ENCODE peak calls at places on chromosomes 5 and 9, in seven cellular contexts. One of them, this sample, is unnamed.

GRCh38 chr9:78103971-78104433 is 72.4 kb upstream of the GNAQ start:
- DNase-seq in OCI-LY7: no peak
- DNase-seq in A549: no peak
- DNase-seq in brain microvascular endothelial cell: no peak
- DNase-seq in GM12878: no peak
- DNase-seq in left lung: no peak
- DNase-seq in SK-N-SH: no peak
- DNase-seq in this sample: peak; percentile 38

GRCh38 chr9:108618906-108619550 is 236.8 kb downstream of the ACTL7B start:
- DNase-seq in OCI-LY7: no peak
- DNase-seq in GM12878: no peak
- DNase-seq in SK-N-SH: no peak
- DNase-seq in A549: no peak
- DNase-seq in brain microvascular endothelial cell: peak; percentile 30
- DNase-seq in left lung: no peak
- DNase-seq in this sample: no peak

GRCh38 chr5:58965677-58966414 is 383.0 kb downstream of the RAB3C start:
- DNase-seq in OCI-LY7: no peak
- DNase-seq in left lung: peak; percentile 30
- DNase-seq in GM12878: no peak
- DNase-seq in A549: no peak
- DNase-seq in SK-N-SH: no peak
- DNase-seq in brain microvascular endothelial cell: no peak
- DNase-seq in this sample: no peak

GRCh38 chr9:113646946-113647914 is 183.7 kb downstream of the RGS3 start:
- DNase-seq in GM12878: no peak
- DNase-seq in OCI-LY7: no peak
- DNase-seq in SK-N-SH: no peak
- DNase-seq in brain microvascular endothelial cell: no peak
- DNase-seq in A549: no peak
- DNase-seq in left lung: no peak
- DNase-seq in this sample: no peak

GRCh38 chr9:6096821-6097220 is 81.4 kb upstream of the RANBP6 start:
- DNase-seq in left lung: no peak
- DNase-seq in brain microvascular endothelial cell: peak; percentile 16
- DNase-seq in OCI-LY7: no peak
- DNase-seq in A549: peak; percentile 26
- DNase-seq in SK-N-SH: no peak
- DNase-seq in GM12878: no peak
- DNase-seq in this sample: no peak

GRCh38 chr9:122382901-122383850 is 12.4 kb downstream of the PTGS1 start:
- DNase-seq in left lung: no peak
- DNase-seq in A549: no peak
- DNase-seq in brain microvascular endothelial cell: no peak
- DNase-seq in GM12878: no peak
- DNase-seq in SK-N-SH: no peak
- DNase-seq in OCI-LY7: no peak
- DNase-seq in this sample: no peak

GRCh38 chr9:78167356-78167755 is 68.5 kb upstream of the CEP78 start:
- DNase-seq in left lung: no peak
- DNase-seq in SK-N-SH: no peak
- DNase-seq in A549: peak; percentile 10
- DNase-seq in OCI-LY7: no peak
- DNase-seq in brain microvascular endothelial cell: no peak
- DNase-seq in GM12878: no peak
- DNase-seq in this sample: no peak

GRCh38 chr5:172356527-172356926 is 73.0 kb upstream of the UBTD2 start:
- DNase-seq in SK-N-SH: no peak
- DNase-seq in brain microvascular endothelial cell: no peak
- DNase-seq in GM12878: no peak
- DNase-seq in A549: no peak
- DNase-seq in left lung: no peak
- DNase-seq in OCI-LY7: no peak
- DNase-seq in this sample: no peak

GRCh38 chr5:66769030-66769733 is 173.0 kb downstream of the MAST4 start:
- DNase-seq in SK-N-SH: no peak
- DNase-seq in left lung: no peak
- DNase-seq in brain microvascular endothelial cell: no peak
- DNase-seq in A549: no peak
- DNase-seq in GM12878: no peak
- DNase-seq in OCI-LY7: no peak
- DNase-seq in this sample: no peak

GRCh38 chr5:73722224-73722623 is 96.2 kb downstream of the ARHGEF28 start:
- DNase-seq in A549: no peak
- DNase-seq in SK-N-SH: no peak
- DNase-seq in brain microvascular endothelial cell: no peak
- DNase-seq in left lung: no peak
- DNase-seq in OCI-LY7: no peak
- DNase-seq in GM12878: no peak
- DNase-seq in this sample: no peak

GRCh38 chr9:20872340-20872977 is 159.0 kb downstream of the HACD4 start:
- DNase-seq in SK-N-SH: no peak
- DNase-seq in brain microvascular endothelial cell: peak; percentile 50
- DNase-seq in OCI-LY7: no peak
- DNase-seq in GM12878: no peak
- DNase-seq in left lung: no peak
- DNase-seq in A549: no peak
- DNase-seq in this sample: no peak

GRCh38 chr9:70217029-70217428 is 41.7 kb upstream of the SMC5 start:
- DNase-seq in A549: no peak
- DNase-seq in GM12878: no peak
- DNase-seq in OCI-LY7: no peak
- DNase-seq in brain microvascular endothelial cell: no peak
- DNase-seq in SK-N-SH: no peak
- DNase-seq in left lung: no peak
- DNase-seq in this sample: no peak

GRCh38 chr5:80576383-80576782 is 6.3 kb upstream of the ANKRD34B start:
- DNase-seq in brain microvascular endothelial cell: no peak
- DNase-seq in GM12878: no peak
- DNase-seq in A549: no peak
- DNase-seq in SK-N-SH: no peak
- DNase-seq in OCI-LY7: no peak
- DNase-seq in left lung: no peak
- DNase-seq in this sample: no peak

GRCh38 chr5:124649548-124650501 is 96.6 kb downstream of the ZNF608 start:
- DNase-seq in SK-N-SH: peak; percentile 78
- DNase-seq in OCI-LY7: peak; percentile 98
- DNase-seq in left lung: peak; percentile 90
- DNase-seq in A549: no peak
- DNase-seq in brain microvascular endothelial cell: peak; percentile 95
- DNase-seq in GM12878: peak; percentile 99
- DNase-seq in this sample: peak; percentile 75

GRCh38 chr9:37342493-37342892 is 80.0 kb upstream of the GRHPR start:
- DNase-seq in GM12878: no peak
- DNase-seq in left lung: no peak
- DNase-seq in OCI-LY7: no peak
- DNase-seq in A549: no peak
- DNase-seq in brain microvascular endothelial cell: no peak
- DNase-seq in SK-N-SH: no peak
- DNase-seq in this sample: no peak

GRCh38 chr9:117418111-117418510 is 3.3 kb upstream of the ASTN2 start:
- DNase-seq in OCI-LY7: no peak
- DNase-seq in GM12878: no peak
- DNase-seq in A549: no peak
- DNase-seq in left lung: no peak
- DNase-seq in brain microvascular endothelial cell: no peak
- DNase-seq in SK-N-SH: no peak
- DNase-seq in this sample: no peak

GRCh38 chr9:124285903-124286291 is 28.1 kb downstream of the NEK6 start:
- DNase-seq in A549: peak; percentile 51
- DNase-seq in SK-N-SH: no peak
- DNase-seq in OCI-LY7: no peak
- DNase-seq in left lung: no peak
- DNase-seq in GM12878: peak; percentile 70
- DNase-seq in brain microvascular endothelial cell: peak; percentile 97
- DNase-seq in this sample: no peak

GRCh38 chr5:65721775-65722574 is at the start of the genes NLN and SGTB:
- DNase-seq in brain microvascular endothelial cell: peak; percentile 63
- DNase-seq in SK-N-SH: peak; percentile 99
- DNase-seq in left lung: peak; percentile 98
- DNase-seq in OCI-LY7: peak; percentile 85
- DNase-seq in A549: peak; percentile 80
- DNase-seq in GM12878: no peak
- DNase-seq in this sample: peak; percentile 73

GRCh38 chr9:86943871-86944240 is 3.5 kb downstream of the GAS1 start:
- DNase-seq in SK-N-SH: no peak
- DNase-seq in brain microvascular endothelial cell: no peak
- DNase-seq in OCI-LY7: no peak
- DNase-seq in GM12878: no peak
- DNase-seq in A549: no peak
- DNase-seq in left lung: no peak
- DNase-seq in this sample: no peak

GRCh38 chr9:13139641-13140171 is 139.8 kb downstream of the MPDZ start:
- DNase-seq in A549: peak; percentile 38
- DNase-seq in GM12878: no peak
- DNase-seq in left lung: no peak
- DNase-seq in SK-N-SH: no peak
- DNase-seq in OCI-LY7: no peak
- DNase-seq in brain microvascular endothelial cell: peak; percentile 92
- DNase-seq in this sample: no peak

GRCh38 chr9:38041564-38042267 is 27.3 kb downstream of the SHB start:
- DNase-seq in OCI-LY7: no peak
- DNase-seq in SK-N-SH: no peak
- DNase-seq in left lung: no peak
- DNase-seq in A549: no peak
- DNase-seq in brain microvascular endothelial cell: no peak
- DNase-seq in GM12878: no peak
- DNase-seq in this sample: no peak

GRCh38 chr9:85723220-85723619 is 18.5 kb downstream of the AGTPBP1 start:
- DNase-seq in OCI-LY7: no peak
- DNase-seq in left lung: peak; percentile 39
- DNase-seq in SK-N-SH: no peak
- DNase-seq in A549: no peak
- DNase-seq in brain microvascular endothelial cell: no peak
- DNase-seq in GM12878: no peak
- DNase-seq in this sample: peak; percentile 40

DNA sequence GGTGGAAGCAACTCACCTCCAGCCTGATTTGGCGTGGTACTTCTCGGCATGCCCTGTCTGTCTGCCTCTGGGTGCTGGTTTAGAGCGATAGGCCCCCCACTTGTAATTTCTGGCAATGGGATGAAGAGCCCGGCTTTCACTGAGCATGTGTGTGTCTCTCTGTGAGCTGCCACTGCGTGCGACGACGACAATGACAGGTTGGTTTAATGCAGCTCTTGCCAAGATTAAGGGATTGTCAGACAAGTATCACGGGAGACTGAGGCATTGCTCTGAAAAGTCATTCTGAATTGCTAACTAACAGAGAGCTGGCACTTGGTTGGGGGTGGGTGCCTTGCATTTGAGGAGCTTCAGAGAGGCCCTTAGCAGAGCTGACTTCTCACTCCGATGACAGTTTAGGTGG is 348.8 kb upstream of the CLINT1 start:
- DNase-seq in SK-N-SH: no peak
- DNase-seq in brain microvascular endothelial cell: no peak
- DNase-seq in GM12878: no peak
- DNase-seq in left lung: no peak
- DNase-seq in OCI-LY7: no peak
- DNase-seq in A549: no peak
- DNase-seq in this sample: no peak
- H3K4me3 ChIP-seq in SK-N-SH: no peak overlapping the region
- H3K4me3 ChIP-seq in brain microvascular endothelial cell: no peak overlapping the region
- H3K4me3 ChIP-seq in GM12878: no peak overlapping the region
- H3K4me3 ChIP-seq in left lung: no peak overlapping the region
- H3K4me3 ChIP-seq in OCI-LY7: no peak overlapping the region
- H3K4me3 ChIP-seq in A549: no peak overlapping the region
- H3K4me3 ChIP-seq in this sample: no peak overlapping the region

GRCh38 chr5:7705261-7705660 is 145.7 kb downstream of the CFAP90 start:
- DNase-seq in left lung: no peak
- DNase-seq in A549: no peak
- DNase-seq in brain microvascular endothelial cell: no peak
- DNase-seq in OCI-LY7: no peak
- DNase-seq in GM12878: no peak
- DNase-seq in SK-N-SH: no peak
- DNase-seq in this sample: no peak
- H3K27ac ChIP-seq in left lung: no peak overlapping the region
- H3K27ac ChIP-seq in A549: no peak overlapping the region
- H3K27ac ChIP-seq in brain microvascular endothelial cell: no peak overlapping the region
- H3K27ac ChIP-seq in OCI-LY7: no peak overlapping the region
- H3K27ac ChIP-seq in GM12878: no peak overlapping the region
- H3K27ac ChIP-seq in SK-N-SH: no peak overlapping the region
- H3K27ac ChIP-seq in this sample: no peak overlapping the region

GRCh38 chr5:3412146-3412545 is 183.5 kb upstream of the IRX1 start:
- DNase-seq in SK-N-SH: no peak
- DNase-seq in left lung: no peak
- DNase-seq in GM12878: no peak
- DNase-seq in OCI-LY7: no peak
- DNase-seq in A549: no peak
- DNase-seq in brain microvascular endothelial cell: no peak
- DNase-seq in this sample: no peak
- H3K4me3 ChIP-seq in SK-N-SH: no peak overlapping the region
- H3K4me3 ChIP-seq in left lung: no peak overlapping the region
- H3K4me3 ChIP-seq in GM12878: no peak overlapping the region
- H3K4me3 ChIP-seq in OCI-LY7: no peak overlapping the region
- H3K4me3 ChIP-seq in A549: no peak overlapping the region
- H3K4me3 ChIP-seq in brain microvascular endothelial cell: no peak overlapping the region
- H3K4me3 ChIP-seq in this sample: no peak overlapping the region

DNA sequence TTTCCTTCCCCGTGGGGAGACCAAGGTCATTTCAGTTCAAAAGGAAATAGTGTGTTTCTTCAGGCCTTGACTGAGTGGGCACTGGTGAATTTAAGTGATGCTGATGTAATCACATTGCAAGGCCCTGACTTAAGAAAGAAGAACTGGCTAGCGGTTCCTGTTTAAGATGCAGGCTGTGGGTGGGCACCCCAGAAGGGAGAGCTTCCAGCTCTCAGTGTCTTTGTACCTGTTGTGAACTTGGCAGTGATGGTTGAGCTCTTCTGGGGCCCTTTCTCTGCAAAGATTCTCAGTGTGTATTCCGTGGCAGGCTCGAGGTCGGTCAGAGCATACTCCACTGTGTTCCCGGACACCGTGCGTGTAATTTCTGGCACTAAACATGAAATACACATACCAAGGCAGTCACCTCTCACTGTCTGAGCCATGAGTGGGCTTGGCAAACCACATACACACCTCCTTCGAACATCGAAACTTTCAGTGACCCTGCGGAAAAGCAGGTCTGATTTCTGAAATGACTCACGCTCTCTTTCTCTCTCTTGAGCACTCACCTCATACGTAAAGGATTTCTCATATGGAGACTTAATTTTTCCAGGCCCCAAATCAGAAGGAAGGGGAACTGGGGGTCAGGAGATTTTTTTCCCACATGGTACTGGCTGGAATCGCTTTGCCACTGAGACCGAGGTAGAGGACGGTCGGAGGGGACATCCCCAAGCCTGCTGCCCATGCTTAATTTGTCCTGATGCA is 81.9 kb downstream of the TNC start:
- DNase-seq in GM12878: peak; percentile 77
- DNase-seq in brain microvascular endothelial cell: peak; percentile 48
- DNase-seq in SK-N-SH: no peak
- DNase-seq in left lung: no peak
- DNase-seq in OCI-LY7: no peak
- DNase-seq in A549: no peak
- DNase-seq in this sample: no peak
- H3K27ac ChIP-seq in GM12878: no peak overlapping the region
- H3K27ac ChIP-seq in brain microvascular endothelial cell: no peak overlapping the region
- H3K27ac ChIP-seq in SK-N-SH: peak overlapping the region; percentile 75
- H3K27ac ChIP-seq in left lung: no peak overlapping the region
- H3K27ac ChIP-seq in OCI-LY7: no peak overlapping the region
- H3K27ac ChIP-seq in A549: peak overlapping the region; percentile 41
- H3K27ac ChIP-seq in this sample: no peak overlapping the region

GRCh38 chr5:1003296-1003937 is 5.2 kb upstream of the NKD2 start:
- DNase-seq in left lung: peak; percentile 62
- DNase-seq in GM12878: no peak
- DNase-seq in SK-N-SH: no peak
- DNase-seq in OCI-LY7: no peak
- DNase-seq in brain microvascular endothelial cell: no peak
- DNase-seq in A549: no peak
- DNase-seq in this sample: peak; percentile 48
- H3K4me3 ChIP-seq in left lung: no peak overlapping the region
- H3K4me3 ChIP-seq in GM12878: no peak overlapping the region
- H3K4me3 ChIP-seq in SK-N-SH: no peak overlapping the region
- H3K4me3 ChIP-seq in OCI-LY7: no peak overlapping the region
- H3K4me3 ChIP-seq in brain microvascular endothelial cell: no peak overlapping the region
- H3K4me3 ChIP-seq in A549: no peak overlapping the region
- H3K4me3 ChIP-seq in this sample: no peak overlapping the region